ENCODE peak calls at places on chromosomes 1 and 21, in four cellular contexts. One of them, this sample, is unnamed.

GRCh38 chr1:104921552-104921951 is 1171.9 kb downstream of the AMY1C start:
- DNase-seq in epithelial cell of esophagus: peak
- DNase-seq in astrocyte of the spinal cord: peak
- DNase-seq in LoVo: no peak
- DNase-seq in this sample: no peak

GRCh38 chr1:171917361-171917760 is 76.1 kb downstream of the DNM3 start:
- DNase-seq in epithelial cell of esophagus: no peak
- DNase-seq in astrocyte of the spinal cord: no peak
- DNase-seq in LoVo: no peak
- DNase-seq in this sample: no peak

GRCh38 chr1:91876040-91876470 is 9.9 kb downstream of the TGFBR3 start:
- DNase-seq in epithelial cell of esophagus: no peak
- DNase-seq in astrocyte of the spinal cord: no peak
- DNase-seq in LoVo: no peak
- DNase-seq in this sample: no peak

GRCh38 chr21:45543371-45543709 is 1.1 kb upstream of the SLC19A1 start:
- DNase-seq in epithelial cell of esophagus: no peak
- DNase-seq in astrocyte of the spinal cord: no peak
- DNase-seq in LoVo: no peak
- DNase-seq in this sample: no peak

GRCh38 chr1:31416101-31416736 is 3.2 kb downstream of the SERINC2 start:
- DNase-seq in epithelial cell of esophagus: peak
- DNase-seq in astrocyte of the spinal cord: no peak
- DNase-seq in LoVo: no peak
- DNase-seq in this sample: no peak

GRCh38 chr1:115036814-115037535 is 7.3 kb downstream of the TSHB start:
- DNase-seq in epithelial cell of esophagus: no peak
- DNase-seq in astrocyte of the spinal cord: no peak
- DNase-seq in LoVo: no peak
- DNase-seq in this sample: no peak

GRCh38 chr1:234840843-234841242 is 230.9 kb upstream of the IRF2BP2 start:
- DNase-seq in epithelial cell of esophagus: no peak
- DNase-seq in astrocyte of the spinal cord: no peak
- DNase-seq in LoVo: no peak
- DNase-seq in this sample: no peak

GRCh38 chr1:110684476-110684875 is 9.7 kb upstream of the KCNA3 start:
- DNase-seq in epithelial cell of esophagus: no peak
- DNase-seq in astrocyte of the spinal cord: no peak
- DNase-seq in LoVo: no peak
- DNase-seq in this sample: no peak

GRCh38 chr1:202159534-202160371 is 649 bp downstream of the PTPN7 start:
- DNase-seq in epithelial cell of esophagus: no peak
- DNase-seq in astrocyte of the spinal cord: no peak
- DNase-seq in LoVo: no peak
- DNase-seq in this sample: no peak